ENCODE peak calls at places on chromosome 5, in eight cellular contexts. One of them, this sample, is unnamed.

GRCh38 chr5:141355641-141356040 is 820 bp downstream of the PCDHGA4 start:
- DNase-seq in stimulated activated CD8-positive, alpha-beta memory T cell treated with anti-CD3 and anti-CD28 coated beads, Interleukin-15, amount 100 ng/mL, for 4 hours: no peak
- DNase-seq in dorsolateral prefrontal cortex: no peak
- DNase-seq in left lung: no peak
- DNase-seq in HL-60: no peak
- DNase-seq in endodermal cell: no peak
- DNase-seq in left kidney: no peak
- DNase-seq in coronary artery: no peak
- DNase-seq in this sample: no peak

GRCh38 chr5:132747693-132748440 is 641 bp downstream of the CCNI2 start:
- DNase-seq in stimulated activated CD8-positive, alpha-beta memory T cell treated with anti-CD3 and anti-CD28 coated beads, Interleukin-15, amount 100 ng/mL, for 4 hours: peak
- DNase-seq in dorsolateral prefrontal cortex: no peak
- DNase-seq in left lung: no peak
- DNase-seq in HL-60: no peak
- DNase-seq in endodermal cell: peak
- DNase-seq in left kidney: peak
- DNase-seq in coronary artery: no peak
- DNase-seq in this sample: no peak

GRCh38 chr5:159331099-159331973 is 1.0 kb upstream of the IL12B start:
- DNase-seq in stimulated activated CD8-positive, alpha-beta memory T cell treated with anti-CD3 and anti-CD28 coated beads, Interleukin-15, amount 100 ng/mL, for 4 hours: peak
- DNase-seq in dorsolateral prefrontal cortex: peak
- DNase-seq in left lung: peak
- DNase-seq in HL-60: no peak
- DNase-seq in endodermal cell: peak
- DNase-seq in left kidney: peak
- DNase-seq in coronary artery: no peak
- DNase-seq in this sample: no peak

GRCh38 chr5:124461857-124462423 is 284.5 kb downstream of the ZNF608 start:
- DNase-seq in stimulated activated CD8-positive, alpha-beta memory T cell treated with anti-CD3 and anti-CD28 coated beads, Interleukin-15, amount 100 ng/mL, for 4 hours: no peak
- DNase-seq in dorsolateral prefrontal cortex: no peak
- DNase-seq in left lung: no peak
- DNase-seq in HL-60: no peak
- DNase-seq in endodermal cell: no peak
- DNase-seq in left kidney: peak
- DNase-seq in coronary artery: no peak
- DNase-seq in this sample: no peak

GRCh38 chr5:43232943-43233833 is 41.2 kb downstream of the NIM1K start:
- DNase-seq in stimulated activated CD8-positive, alpha-beta memory T cell treated with anti-CD3 and anti-CD28 coated beads, Interleukin-15, amount 100 ng/mL, for 4 hours: no peak
- DNase-seq in dorsolateral prefrontal cortex: no peak
- DNase-seq in left lung: peak
- DNase-seq in HL-60: no peak
- DNase-seq in endodermal cell: no peak
- DNase-seq in left kidney: no peak
- DNase-seq in coronary artery: no peak
- DNase-seq in this sample: no peak

GRCh38 chr5:157108961-157109360 is at the start of gene HAVCR2:
- DNase-seq in stimulated activated CD8-positive, alpha-beta memory T cell treated with anti-CD3 and anti-CD28 coated beads, Interleukin-15, amount 100 ng/mL, for 4 hours: no peak
- DNase-seq in dorsolateral prefrontal cortex: no peak
- DNase-seq in left lung: peak
- DNase-seq in HL-60: no peak
- DNase-seq in endodermal cell: no peak
- DNase-seq in left kidney: no peak
- DNase-seq in coronary artery: no peak
- DNase-seq in this sample: peak

GRCh38 chr5:92884464-92884863 is 696.6 kb downstream of the NR2F1-AS1 start:
- DNase-seq in stimulated activated CD8-positive, alpha-beta memory T cell treated with anti-CD3 and anti-CD28 coated beads, Interleukin-15, amount 100 ng/mL, for 4 hours: no peak
- DNase-seq in dorsolateral prefrontal cortex: no peak
- DNase-seq in left lung: no peak
- DNase-seq in HL-60: no peak
- DNase-seq in endodermal cell: no peak
- DNase-seq in left kidney: no peak
- DNase-seq in coronary artery: no peak
- DNase-seq in this sample: no peak

GRCh38 chr5:39148983-39149534 is 70.3 kb downstream of the FYB1 start:
- DNase-seq in stimulated activated CD8-positive, alpha-beta memory T cell treated with anti-CD3 and anti-CD28 coated beads, Interleukin-15, amount 100 ng/mL, for 4 hours: no peak
- DNase-seq in dorsolateral prefrontal cortex: no peak
- DNase-seq in left lung: no peak
- DNase-seq in HL-60: no peak
- DNase-seq in endodermal cell: no peak
- DNase-seq in left kidney: peak
- DNase-seq in coronary artery: no peak
- DNase-seq in this sample: no peak

GRCh38 chr5:54902817-54903473 is 82.4 kb downstream of the ESM1 start:
- DNase-seq in stimulated activated CD8-positive, alpha-beta memory T cell treated with anti-CD3 and anti-CD28 coated beads, Interleukin-15, amount 100 ng/mL, for 4 hours: no peak
- DNase-seq in dorsolateral prefrontal cortex: no peak
- DNase-seq in left lung: no peak
- DNase-seq in HL-60: no peak
- DNase-seq in endodermal cell: no peak
- DNase-seq in left kidney: peak
- DNase-seq in coronary artery: no peak
- DNase-seq in this sample: peak

GRCh38 chr5:65017636-65018035 is 248.9 kb downstream of the CWC27 start:
- DNase-seq in stimulated activated CD8-positive, alpha-beta memory T cell treated with anti-CD3 and anti-CD28 coated beads, Interleukin-15, amount 100 ng/mL, for 4 hours: no peak
- DNase-seq in dorsolateral prefrontal cortex: no peak
- DNase-seq in left lung: no peak
- DNase-seq in HL-60: no peak
- DNase-seq in endodermal cell: no peak
- DNase-seq in left kidney: no peak
- DNase-seq in coronary artery: no peak
- DNase-seq in this sample: no peak

GRCh38 chr5:56900395-56900794 is 9.0 kb upstream of the SETD9 start:
- DNase-seq in stimulated activated CD8-positive, alpha-beta memory T cell treated with anti-CD3 and anti-CD28 coated beads, Interleukin-15, amount 100 ng/mL, for 4 hours: no peak
- DNase-seq in dorsolateral prefrontal cortex: no peak
- DNase-seq in left lung: no peak
- DNase-seq in HL-60: no peak
- DNase-seq in endodermal cell: no peak
- DNase-seq in left kidney: no peak
- DNase-seq in coronary artery: no peak
- DNase-seq in this sample: no peak

GRCh38 chr5:122726990-122727616 is 47.8 kb upstream of the SNX2 start:
- DNase-seq in stimulated activated CD8-positive, alpha-beta memory T cell treated with anti-CD3 and anti-CD28 coated beads, Interleukin-15, amount 100 ng/mL, for 4 hours: no peak
- DNase-seq in dorsolateral prefrontal cortex: no peak
- DNase-seq in left lung: no peak
- DNase-seq in HL-60: no peak
- DNase-seq in endodermal cell: no peak
- DNase-seq in left kidney: no peak
- DNase-seq in coronary artery: no peak
- DNase-seq in this sample: peak

GRCh38 chr5:80191991-80192398 is 63.9 kb downstream of the SERINC5 start:
- DNase-seq in stimulated activated CD8-positive, alpha-beta memory T cell treated with anti-CD3 and anti-CD28 coated beads, Interleukin-15, amount 100 ng/mL, for 4 hours: no peak
- DNase-seq in dorsolateral prefrontal cortex: no peak
- DNase-seq in left lung: no peak
- DNase-seq in HL-60: no peak
- DNase-seq in endodermal cell: peak
- DNase-seq in left kidney: peak
- DNase-seq in coronary artery: no peak
- DNase-seq in this sample: no peak